ENCODE peak calls at places on chromosomes 7 and 10, in nine cellular contexts. H, E, F, I, C, Z, K, D and O are unnamed samples.
A peak's percentile ranks its signal among the peaks of the same experiment; 100 is the strongest.

GRCh38 chr10:97278491-97278989 is 13.9 kb downstream of the ARHGAP19 start:
- DNase-seq in H (peak; percentile 35), E (no peak), F (no peak), I (no peak), C (no peak), Z (peak; percentile 46), K (peak; percentile 86), D (no peak), O (peak; percentile 82)

GRCh38 chr7:39580150-39580874 is 14.1 kb downstream of the YAE1 start:
- DNase-seq in H (peak; percentile 92), E (peak; percentile 79), F (peak; percentile 44), I (peak; percentile 88), C (peak; percentile 41), Z (peak; percentile 86), K (peak; percentile 90), D (peak; percentile 78), O (peak; percentile 84)

GRCh38 chr10:55410415-55410885 is 609.4 kb upstream of the PCDH15 start:
- DNase-seq in H (peak; percentile 92), E (no peak), F (no peak), I (peak; percentile 61), C (no peak), Z (peak; percentile 51), K (no peak), D (no peak), O (no peak)

GRCh38 chr10:6722616-6723004 is 142.5 kb upstream of the PRKCQ start:
- DNase-seq in H (no peak), E (no peak), F (no peak), I (no peak), C (no peak), Z (no peak), K (peak; percentile 79), D (no peak), O (peak; percentile 72)

GRCh38 chr7:22219036-22219435 is 137.9 kb downstream of the RAPGEF5 start:
- DNase-seq in H (no peak), E (no peak), F (no peak), I (no peak), C (no peak), Z (no peak), K (no peak), D (no peak), O (no peak)

GRCh38 chr7:43844257-43844656 is 25.1 kb downstream of the MRPS24 start:
- DNase-seq in H (no peak), E (no peak), F (no peak), I (no peak), C (no peak), Z (no peak), K (no peak), D (no peak), O (peak; percentile 30)

GRCh38 chr7:959271-959670 is 4.8 kb upstream of the ADAP1 start:
- DNase-seq in H (peak; percentile 20), E (no peak), F (no peak), I (no peak), C (no peak), Z (no peak), K (no peak), D (no peak), O (no peak)

GRCh38 chr10:2366532-2366931 is 629.2 kb upstream of the ADARB2 start:
- DNase-seq in H (no peak), E (no peak), F (no peak), I (no peak), C (no peak), Z (no peak), K (no peak), D (no peak), O (no peak)

GRCh38 chr10:30928742-30929141 is 102.9 kb downstream of the ZNF438 start:
- DNase-seq in H (no peak), E (no peak), F (no peak), I (no peak), C (no peak), Z (no peak), K (no peak), D (no peak), O (no peak)

GRCh38 chr7:7662527-7662926 is 22.0 kb downstream of the UMAD1 start:
- DNase-seq in H (peak; percentile 58), E (no peak), F (no peak), I (peak; percentile 78), C (no peak), Z (no peak), K (no peak), D (no peak), O (no peak)

GRCh38 chr7:23472556-23472955 is 2.3 kb upstream of the IGF2BP3 start:
- DNase-seq in H (no peak), E (no peak), F (no peak), I (no peak), C (no peak), Z (no peak), K (no peak), D (no peak), O (no peak)

GRCh38 chr7:369981-370621 is 80.1 kb downstream of the FOXL3 start:
- DNase-seq in H (no peak), E (no peak), F (no peak), I (peak; percentile 71), C (no peak), Z (peak; percentile 81), K (no peak), D (no peak), O (no peak)

GRCh38 chr7:64359543-64359942 is 45.8 kb downstream of the ZNF736 start:
- DNase-seq in H (no peak), E (no peak), F (no peak), I (no peak), C (no peak), Z (no peak), K (no peak), D (no peak), O (no peak)

GRCh38 chr10:133143546-133143945 is 16.5 kb upstream of the KNDC1 start:
- DNase-seq in H (no peak), E (no peak), F (no peak), I (peak; percentile 62), C (no peak), Z (no peak), K (no peak), D (peak; percentile 29), O (no peak)

GRCh38 chr10:7264313-7264741 is 146.5 kb downstream of the SFMBT2 start:
- DNase-seq in H (peak; percentile 45), E (no peak), F (no peak), I (no peak), C (no peak), Z (no peak), K (peak; percentile 52), D (no peak), O (no peak)

GRCh38 chr10:103007017-103007416 is 88.9 kb downstream of the CNNM2 start:
- DNase-seq in H (no peak), E (no peak), F (no peak), I (no peak), C (no peak), Z (no peak), K (no peak), D (no peak), O (no peak)

GRCh38 chr7:28623863-28624262 is 211.5 kb downstream of the CREB5 start:
- DNase-seq in H (no peak), E (no peak), F (no peak), I (no peak), C (no peak), Z (no peak), K (peak; percentile 39), D (no peak), O (no peak)

GRCh38 chr7:151451626-151452025 is 11.7 kb upstream of the CRYGN start:
- DNase-seq in H (no peak), E (no peak), F (no peak), I (no peak), C (no peak), Z (no peak), K (no peak), D (no peak), O (no peak)

GRCh38 chr7:135800560-135800959 is 51.9 kb upstream of the FAM180A start:
- DNase-seq in H (peak; percentile 20), E (no peak), F (no peak), I (peak; percentile 70), C (no peak), Z (peak; percentile 48), K (no peak), D (no peak), O (no peak)

GRCh38 chr10:113991091-113991860 is 52.4 kb upstream of the ADRB1 start:
- DNase-seq in H (no peak), E (no peak), F (no peak), I (no peak), C (no peak), Z (no peak), K (no peak), D (peak; percentile 81), O (no peak)

GRCh38 chr10:126468876-126469643 is 80.8 kb upstream of the ADAM12 start:
- DNase-seq in H (no peak), E (no peak), F (no peak), I (no peak), C (no peak), Z (no peak), K (no peak), D (no peak), O (no peak)

GRCh38 chr7:11331128-11332102 is 357.7 kb downstream of the PHF14 start:
- DNase-seq in H (no peak), E (no peak), F (no peak), I (no peak), C (no peak), Z (no peak), K (no peak), D (no peak), O (no peak)

GRCh38 chr7:156903232-156903909 is 10.4 kb upstream of the LMBR1 start:
- DNase-seq in H (no peak), E (no peak), F (peak; percentile 26), I (no peak), C (no peak), Z (no peak), K (no peak), D (no peak), O (no peak)

GRCh38 chr7:44881610-44882009 is 3.7 kb downstream of the PURB start:
- DNase-seq in H (no peak), E (no peak), F (no peak), I (no peak), C (no peak), Z (no peak), K (peak; percentile 91), D (no peak), O (peak; percentile 68)

GRCh38 chr7:151866761-151867650 is 9.9 kb downstream of the PRKAG2 start:
- DNase-seq in H (no peak), E (no peak), F (no peak), I (no peak), C (no peak), Z (no peak), K (no peak), D (no peak), O (no peak)

GRCh38 chr10:121183241-121183640 is 332.1 kb downstream of the WDR11 start:
- DNase-seq in H (no peak), E (no peak), F (no peak), I (no peak), C (no peak), Z (no peak), K (no peak), D (no peak), O (no peak)

GRCh38 chr10:30493609-30494530 is 59.9 kb downstream of the MAP3K8 start:
- DNase-seq in H (no peak), E (peak; percentile 55), F (no peak), I (no peak), C (no peak), Z (no peak), K (peak; percentile 88), D (no peak), O (peak; percentile 73)

GRCh38 chr10:91632671-91633550 is at the start of gene PPP1R3C:
- DNase-seq in H (peak; percentile 87), E (peak; percentile 99), F (no peak), I (peak; percentile 92), C (peak; percentile 58), Z (peak; percentile 89), K (peak; percentile 98), D (peak; percentile 65), O (peak; percentile 92)

GRCh38 chr7:137731436-137731835 is 115.3 kb downstream of the DGKI start:
- DNase-seq in H (no peak), E (no peak), F (no peak), I (no peak), C (no peak), Z (no peak), K (peak; percentile 89), D (no peak), O (peak; percentile 13)

GRCh38 chr10:47452495-47453434 is 31.1 kb downstream of the ANXA8 start:
- DNase-seq in H (no peak), E (peak; percentile 35), F (no peak), I (peak; percentile 75), C (no peak), Z (peak; percentile 47), K (no peak), D (peak; percentile 30), O (no peak)

GRCh38 chr10:132468201-132468600 is 69.4 kb upstream of the INPP5A start:
- DNase-seq in H (no peak), E (no peak), F (no peak), I (no peak), C (no peak), Z (no peak), K (no peak), D (no peak), O (no peak)